ENCODE peak calls at places on chromosome 16, in nine cellular contexts. F is PC-9; B is sigmoid colon; A is CD8-positive, alpha-beta T cell; Z is H1; I is heart left ventricle; T is ascending aorta; D is ovary; K is gastrocnemius medialis. E is an unnamed sample.

GRCh38 chr16:88454315-88455057 is 1.4 kb downstream of the ZFPM1 start:
- DNase-seq in T (no peak), D (no peak), Z (no peak), B (no peak), I (no peak), A (peak; percentile 73), K (no peak), F (peak; percentile 54), E (no peak)

GRCh38 chr16:73058221-73058615 is 10.3 kb upstream of the ZFHX3 start:
- DNase-seq in D (peak; percentile 40), B (no peak), F (peak; percentile 64), A (no peak), T (no peak), I (peak; percentile 53), K (no peak), Z (no peak), E (no peak)

GRCh38 chr16:9845661-9846361 is 336.4 kb downstream of the GRIN2A start:
- DNase-seq in B (no peak), D (no peak), A (no peak), T (no peak), K (no peak), I (no peak), F (no peak), Z (no peak), E (no peak)

GRCh38 chr16:19523184-19523558 is 571 bp upstream of the CCP110 start:
- DNase-seq in Z (no peak), A (no peak), B (no peak), I (no peak), T (no peak), D (no peak), F (no peak), K (no peak), E (no peak)

GRCh38 chr16:12127244-12127643 is 150.7 kb downstream of the SNX29 start:
- DNase-seq in T (no peak), I (no peak), K (no peak), F (no peak), D (no peak), A (no peak), Z (no peak), B (no peak), E (no peak)

GRCh38 chr16:88810166-88810867 is 1.4 kb downstream of the APRT start:
- DNase-seq in A (no peak), T (no peak), K (no peak), Z (no peak), B (no peak), F (peak; percentile 40), D (no peak), I (no peak), E (no peak)

GRCh38 chr16:15434425-15435215 is at the start of gene BMERB1:
- DNase-seq in K (peak; percentile 75), T (peak; percentile 18), Z (no peak), A (peak; percentile 62), D (peak; percentile 79), B (peak; percentile 88), I (peak; percentile 77), F (peak; percentile 32), E (peak; percentile 35)

GRCh38 chr16:58418601-58419000 is 26.3 kb downstream of the GINS3 start:
- DNase-seq in D (no peak), I (peak; percentile 67), Z (no peak), B (no peak), K (peak; percentile 56), F (peak; percentile 27), T (no peak), A (no peak), E (no peak)

GRCh38 chr16:58548378-58548777 is 33.1 kb downstream of the SETD6 start:
- DNase-seq in A (no peak), T (no peak), K (no peak), D (no peak), I (no peak), Z (no peak), F (no peak), B (no peak), E (no peak)

GRCh38 chr16:53058882-53059281 is 4.1 kb downstream of the CHD9 start:
- DNase-seq in I (no peak), K (no peak), F (no peak), T (no peak), Z (no peak), D (no peak), B (peak; percentile 12), A (no peak), E (no peak)

GRCh38 chr16:10136916-10137315 is 45.3 kb downstream of the GRIN2A start:
- DNase-seq in B (no peak), F (no peak), T (no peak), K (no peak), A (no peak), D (no peak), I (no peak), Z (no peak), E (no peak)

GRCh38 chr16:8866118-8866883 is 2.5 kb downstream of the CARHSP1 start:
- DNase-seq in D (peak; percentile 78), T (no peak), K (no peak), F (no peak), Z (peak; percentile 87), B (peak; percentile 89), I (peak; percentile 60), A (no peak), E (no peak)

GRCh38 chr16:17275076-17275732 is 195.6 kb downstream of the XYLT1 start:
- DNase-seq in A (no peak), K (no peak), I (no peak), D (no peak), B (no peak), F (peak; percentile 20), T (no peak), Z (no peak), E (no peak)

GRCh38 chr16:57144027-57144426 is 41.8 kb downstream of the PSME3IP1 start:
- DNase-seq in B (peak; percentile 40), A (no peak), F (no peak), T (no peak), Z (no peak), K (no peak), D (no peak), I (no peak), E (no peak)

GRCh38 chr16:57141822-57142631 is 43.8 kb downstream of the PSME3IP1 start:
- DNase-seq in A (peak; percentile 58), F (no peak), B (peak; percentile 56), K (no peak), T (no peak), D (no peak), I (no peak), Z (no peak), E (no peak)

GRCh38 chr16:57143125-57143965 is 42.5 kb downstream of the PSME3IP1 start:
- DNase-seq in D (no peak), F (no peak), I (no peak), A (no peak), B (peak; percentile 64), T (no peak), K (no peak), Z (no peak), E (no peak)

GRCh38 chr16:57138281-57138935 is 46.0 kb downstream of the CPNE2 start:
- DNase-seq in Z (no peak), A (no peak), T (no peak), K (no peak), F (no peak), I (no peak), B (peak; percentile 37), D (no peak), E (no peak)

GRCh38 chr16:57140866-57141668 is 44.8 kb downstream of the PSME3IP1 start:
- DNase-seq in D (no peak), F (no peak), B (peak; percentile 40), T (no peak), K (no peak), A (no peak), I (no peak), Z (no peak), E (no peak)
- H3K4me1 ChIP-seq in D (no peaks in the 10 kb centered on the region), F (peaks cover 4% of the 10 kb centered on the region), B (no peaks in the 10 kb centered on the region), T (peaks cover 3% of the 10 kb centered on the region), K (no peaks in the 10 kb centered on the region), A (peaks cover 64% of the 10 kb centered on the region), I (peaks cover 67% of the 10 kb centered on the region), Z (no peaks in the 10 kb centered on the region), E (no peaks in the 10 kb centered on the region)

DNA sequence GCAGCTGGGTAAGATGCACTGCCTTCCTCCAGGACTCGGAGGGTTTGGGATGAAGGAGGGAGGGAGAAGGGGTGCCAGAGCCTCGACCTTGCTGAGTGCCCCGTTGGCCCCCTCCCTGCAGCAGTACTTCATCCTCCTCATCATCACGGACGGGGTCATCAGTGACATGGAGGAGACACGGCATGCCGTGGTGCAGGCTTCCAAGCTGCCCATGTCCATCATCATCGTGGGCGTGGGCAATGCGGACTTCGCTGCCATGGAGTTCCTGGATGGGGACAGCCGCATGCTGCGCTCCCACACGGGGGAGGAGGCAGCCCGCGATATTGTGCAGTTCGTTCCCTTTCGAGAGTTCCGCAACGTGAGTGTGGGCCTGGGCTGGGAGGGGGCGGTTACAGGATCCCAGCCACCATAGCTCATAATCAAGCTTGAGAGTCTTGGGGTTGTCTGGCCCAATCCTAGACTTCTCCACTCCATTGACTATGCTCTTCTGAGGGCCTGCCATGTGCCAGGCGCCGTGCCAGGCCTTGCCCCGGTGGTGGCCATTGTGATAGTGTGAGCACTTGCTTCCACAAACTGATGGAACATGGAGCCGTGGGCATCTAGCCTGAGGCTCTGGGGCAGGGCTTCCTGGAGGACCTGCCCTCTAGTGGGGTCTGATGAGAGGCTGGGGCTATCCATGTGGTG is 39.7 kb downstream of the PSME3IP1 start:
- DNase-seq in B (peak; percentile 58), D (no peak), K (no peak), T (no peak), F (no peak), I (no peak), A (no peak), Z (no peak), E (no peak)
- H3K4me3 ChIP-seq in B (no peak overlapping the region), D (no peak overlapping the region), K (no peak overlapping the region), T (no peak overlapping the region), F (no peak overlapping the region), I (no peak overlapping the region), A (no peak overlapping the region), Z (no peak overlapping the region), E (no peak overlapping the region)

DNA sequence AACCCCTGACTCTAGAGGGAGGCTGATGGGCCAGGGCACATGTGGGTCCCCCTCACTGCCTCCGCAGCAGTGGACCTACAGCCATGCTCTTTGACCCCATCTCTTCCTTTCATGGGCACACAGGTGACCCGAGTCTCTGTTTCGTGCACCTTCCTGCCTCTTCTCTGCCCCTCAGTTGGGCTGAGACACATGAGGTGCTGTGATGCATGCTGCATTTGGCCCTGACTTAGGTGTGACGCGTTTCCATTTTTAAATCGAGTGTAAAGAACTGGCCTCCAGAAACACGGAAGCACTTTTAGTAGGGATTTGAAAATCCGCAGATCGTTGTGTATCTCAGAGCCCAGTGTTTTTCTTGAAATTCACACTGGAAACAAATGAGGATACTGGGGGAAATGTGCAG is 24.6 kb downstream of the C16orf90 start:
- DNase-seq in Z (no peak), B (no peak), T (no peak), D (no peak), A (no peak), F (no peak), I (no peak), K (no peak), E (no peak)
- TF ChIP-seq CTCF in Z (no peak), B (no peak), T (no peak), D (no peak), A (no peak), F (no peak), I (no peak), K (no peak), E (no peak)

GRCh38 chr16:85891776-85892166 is 7.2 kb upstream of the IRF8 start:
- DNase-seq in D (no peak), F (no peak), K (no peak), I (no peak), Z (no peak), T (no peak), B (no peak), A (peak; percentile 32), E (no peak)
- H3K4me1 ChIP-seq in D (no peaks in the 10 kb centered on the region), F (peaks cover 16% of the 10 kb centered on the region), K (no peaks in the 10 kb centered on the region), I (peaks cover 17% of the 10 kb centered on the region), Z (no peaks in the 10 kb centered on the region), T (no peaks in the 10 kb centered on the region), B (no peaks in the 10 kb centered on the region), A (peaks cover 14% of the 10 kb centered on the region), E (no peaks in the 10 kb centered on the region)